ENCODE peak calls at places on chromosomes 7 and 10, in seven cellular contexts. One of them, this sample, is unnamed.

GRCh38 chr7:131194070-131194865 is 133.4 kb upstream of the MKLN1 start:
- DNase-seq in AG04450: no peak
- DNase-seq in adrenal gland: no peak
- DNase-seq in prostate gland: no peak
- DNase-seq in esophagus muscularis mucosa: no peak
- DNase-seq in heart left ventricle: no peak
- DNase-seq in CD8-positive, alpha-beta T cell: no peak
- DNase-seq in this sample: no peak

GRCh38 chr7:73624669-73625001 is 313 bp upstream of the MLXIPL start:
- DNase-seq in AG04450: no peak
- DNase-seq in adrenal gland: no peak
- DNase-seq in prostate gland: no peak
- DNase-seq in esophagus muscularis mucosa: no peak
- DNase-seq in heart left ventricle: no peak
- DNase-seq in CD8-positive, alpha-beta T cell: no peak
- DNase-seq in this sample: no peak

GRCh38 chr10:76356557-76356956 is 925.1 kb downstream of the LRMDA start:
- DNase-seq in AG04450: no peak
- DNase-seq in adrenal gland: no peak
- DNase-seq in prostate gland: no peak
- DNase-seq in esophagus muscularis mucosa: no peak
- DNase-seq in heart left ventricle: no peak
- DNase-seq in CD8-positive, alpha-beta T cell: no peak
- DNase-seq in this sample: no peak

GRCh38 chr10:77773631-77774426 is 136.2 kb upstream of the KCNMA1 start:
- DNase-seq in AG04450: no peak
- DNase-seq in adrenal gland: peak; percentile 22
- DNase-seq in prostate gland: no peak
- DNase-seq in esophagus muscularis mucosa: peak; percentile 55
- DNase-seq in heart left ventricle: no peak
- DNase-seq in CD8-positive, alpha-beta T cell: no peak
- DNase-seq in this sample: no peak

GRCh38 chr10:53489783-53490182 is 717.2 kb upstream of the MBL2 start:
- DNase-seq in AG04450: no peak
- DNase-seq in adrenal gland: no peak
- DNase-seq in prostate gland: no peak
- DNase-seq in esophagus muscularis mucosa: no peak
- DNase-seq in heart left ventricle: no peak
- DNase-seq in CD8-positive, alpha-beta T cell: no peak
- DNase-seq in this sample: no peak

GRCh38 chr7:85815511-85815910 is 628.7 kb upstream of the SEMA3D start:
- DNase-seq in AG04450: no peak
- DNase-seq in adrenal gland: no peak
- DNase-seq in prostate gland: no peak
- DNase-seq in esophagus muscularis mucosa: no peak
- DNase-seq in heart left ventricle: no peak
- DNase-seq in CD8-positive, alpha-beta T cell: no peak
- DNase-seq in this sample: no peak

GRCh38 chr7:112266595-112267270 is 60.2 kb downstream of the ZNF277 start:
- DNase-seq in AG04450: no peak
- DNase-seq in adrenal gland: no peak
- DNase-seq in prostate gland: no peak
- DNase-seq in esophagus muscularis mucosa: no peak
- DNase-seq in heart left ventricle: no peak
- DNase-seq in CD8-positive, alpha-beta T cell: no peak
- DNase-seq in this sample: no peak

GRCh38 chr7:88253640-88254039 is 33.8 kb upstream of the SRI start:
- DNase-seq in AG04450: no peak
- DNase-seq in adrenal gland: no peak
- DNase-seq in prostate gland: no peak
- DNase-seq in esophagus muscularis mucosa: no peak
- DNase-seq in heart left ventricle: no peak
- DNase-seq in CD8-positive, alpha-beta T cell: no peak
- DNase-seq in this sample: no peak

GRCh38 chr10:112761256-112761655 is 188.8 kb upstream of the TCF7L2 start:
- DNase-seq in AG04450: no peak
- DNase-seq in adrenal gland: no peak
- DNase-seq in prostate gland: no peak
- DNase-seq in esophagus muscularis mucosa: no peak
- DNase-seq in heart left ventricle: no peak
- DNase-seq in CD8-positive, alpha-beta T cell: no peak
- DNase-seq in this sample: no peak

GRCh38 chr7:155227788-155228458 is 69.8 kb upstream of the INSIG1 start:
- DNase-seq in AG04450: no peak
- DNase-seq in adrenal gland: no peak
- DNase-seq in prostate gland: no peak
- DNase-seq in esophagus muscularis mucosa: no peak
- DNase-seq in heart left ventricle: no peak
- DNase-seq in CD8-positive, alpha-beta T cell: no peak
- DNase-seq in this sample: no peak

GRCh38 chr10:48535416-48536225 is 69.3 kb downstream of the ARHGAP22 start:
- DNase-seq in AG04450: no peak
- DNase-seq in adrenal gland: no peak
- DNase-seq in prostate gland: no peak
- DNase-seq in esophagus muscularis mucosa: no peak
- DNase-seq in heart left ventricle: no peak
- DNase-seq in CD8-positive, alpha-beta T cell: no peak
- DNase-seq in this sample: no peak

GRCh38 chr10:88544140-88544870 is 38.8 kb downstream of the RNLS start:
- DNase-seq in AG04450: no peak
- DNase-seq in adrenal gland: no peak
- DNase-seq in prostate gland: no peak
- DNase-seq in esophagus muscularis mucosa: no peak
- DNase-seq in heart left ventricle: no peak
- DNase-seq in CD8-positive, alpha-beta T cell: no peak
- DNase-seq in this sample: no peak

GRCh38 chr7:84159435-84159834 is 35.2 kb downstream of the SEMA3A start:
- DNase-seq in AG04450: no peak
- DNase-seq in adrenal gland: no peak
- DNase-seq in prostate gland: no peak
- DNase-seq in esophagus muscularis mucosa: no peak
- DNase-seq in heart left ventricle: no peak
- DNase-seq in CD8-positive, alpha-beta T cell: no peak
- DNase-seq in this sample: no peak

GRCh38 chr10:103852856-103853255 is 2.5 kb downstream of the SH3PXD2A start:
- DNase-seq in AG04450: no peak
- DNase-seq in adrenal gland: no peak
- DNase-seq in prostate gland: no peak
- DNase-seq in esophagus muscularis mucosa: no peak
- DNase-seq in heart left ventricle: no peak
- DNase-seq in CD8-positive, alpha-beta T cell: no peak
- DNase-seq in this sample: no peak

GRCh38 chr7:79096361-79096805 is 357.1 kb downstream of the MAGI2 start:
- DNase-seq in AG04450: no peak
- DNase-seq in adrenal gland: no peak
- DNase-seq in prostate gland: no peak
- DNase-seq in esophagus muscularis mucosa: no peak
- DNase-seq in heart left ventricle: no peak
- DNase-seq in CD8-positive, alpha-beta T cell: no peak
- DNase-seq in this sample: no peak

GRCh38 chr10:61357687-61358086 is 95.5 kb downstream of the TMEM26 start:
- DNase-seq in AG04450: no peak
- DNase-seq in adrenal gland: no peak
- DNase-seq in prostate gland: no peak
- DNase-seq in esophagus muscularis mucosa: no peak
- DNase-seq in heart left ventricle: no peak
- DNase-seq in CD8-positive, alpha-beta T cell: no peak
- DNase-seq in this sample: no peak

GRCh38 chr7:148914208-148914777 is 30.2 kb upstream of the EZH2 start:
- DNase-seq in AG04450: peak; percentile 56
- DNase-seq in adrenal gland: no peak
- DNase-seq in prostate gland: no peak
- DNase-seq in esophagus muscularis mucosa: no peak
- DNase-seq in heart left ventricle: no peak
- DNase-seq in CD8-positive, alpha-beta T cell: no peak
- DNase-seq in this sample: no peak

GRCh38 chr10:77334501-77334900 is 303.1 kb downstream of the KCNMA1 start:
- DNase-seq in AG04450: no peak
- DNase-seq in adrenal gland: no peak
- DNase-seq in prostate gland: no peak
- DNase-seq in esophagus muscularis mucosa: no peak
- DNase-seq in heart left ventricle: no peak
- DNase-seq in CD8-positive, alpha-beta T cell: no peak
- DNase-seq in this sample: no peak

GRCh38 chr10:43024942-43025700 is 51.7 kb upstream of the RET start:
- DNase-seq in AG04450: no peak
- DNase-seq in adrenal gland: no peak
- DNase-seq in prostate gland: no peak
- DNase-seq in esophagus muscularis mucosa: peak; percentile 82
- DNase-seq in heart left ventricle: no peak
- DNase-seq in CD8-positive, alpha-beta T cell: no peak
- DNase-seq in this sample: no peak

GRCh38 chr7:90933984-90934383 is 330.2 kb upstream of the FZD1 start:
- DNase-seq in AG04450: no peak
- DNase-seq in adrenal gland: no peak
- DNase-seq in prostate gland: no peak
- DNase-seq in esophagus muscularis mucosa: no peak
- DNase-seq in heart left ventricle: no peak
- DNase-seq in CD8-positive, alpha-beta T cell: no peak
- DNase-seq in this sample: no peak

GRCh38 chr7:112481833-112482669 is 1.3 kb downstream of the LSMEM1 start:
- DNase-seq in AG04450: no peak
- DNase-seq in adrenal gland: peak; percentile 63
- DNase-seq in prostate gland: peak; percentile 19
- DNase-seq in esophagus muscularis mucosa: no peak
- DNase-seq in heart left ventricle: peak; percentile 62
- DNase-seq in CD8-positive, alpha-beta T cell: no peak
- DNase-seq in this sample: no peak

GRCh38 chr10:5589963-5590511 is 65.3 kb downstream of the CALML3 start:
- DNase-seq in AG04450: no peak
- DNase-seq in adrenal gland: no peak
- DNase-seq in prostate gland: no peak
- DNase-seq in esophagus muscularis mucosa: no peak
- DNase-seq in heart left ventricle: no peak
- DNase-seq in CD8-positive, alpha-beta T cell: no peak
- DNase-seq in this sample: peak; percentile 13
- TF ChIP-seq CTCF in AG04450: peak; percentile 43
- TF ChIP-seq CTCF in adrenal gland: no peak
- TF ChIP-seq CTCF in prostate gland: no peak
- TF ChIP-seq CTCF in esophagus muscularis mucosa: no peak
- TF ChIP-seq CTCF in heart left ventricle: no peak
- TF ChIP-seq CTCF in CD8-positive, alpha-beta T cell: no peak
- TF ChIP-seq CTCF in this sample: no peak

DNA sequence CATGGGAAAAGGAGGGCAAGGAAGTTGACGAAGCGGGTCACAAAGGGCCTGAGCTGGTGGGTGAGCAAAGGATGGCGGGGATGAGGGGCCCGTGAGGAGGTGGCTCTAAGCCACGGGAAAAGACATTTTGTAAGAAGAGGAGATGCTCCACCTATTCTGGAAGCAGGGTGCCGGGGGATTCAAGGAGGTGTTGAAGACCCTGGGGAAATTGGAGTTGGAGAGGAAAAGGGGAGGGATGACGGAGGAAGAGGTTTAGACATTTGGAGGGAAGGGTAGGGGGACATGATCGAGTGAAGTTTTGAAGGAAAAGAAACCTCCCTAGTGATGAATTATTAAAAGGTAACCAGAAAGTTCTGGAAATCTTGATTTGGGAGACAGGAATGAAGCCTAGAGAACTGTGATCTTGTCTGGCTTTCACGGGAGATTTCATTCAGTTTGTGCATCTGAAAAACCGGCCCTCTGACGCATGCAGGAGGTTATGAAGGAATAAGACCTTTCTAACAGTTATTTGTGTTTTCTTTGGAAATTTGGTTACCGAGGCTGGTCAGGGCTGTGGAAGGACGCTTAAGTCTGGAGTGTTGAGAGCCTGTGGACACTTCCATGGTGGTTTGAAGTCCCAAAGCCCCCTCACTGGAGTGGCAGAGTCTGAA is 1.4 kb downstream of the SMO start:
- DNase-seq in AG04450: no peak
- DNase-seq in adrenal gland: no peak
- DNase-seq in prostate gland: no peak
- DNase-seq in esophagus muscularis mucosa: no peak
- DNase-seq in heart left ventricle: no peak
- DNase-seq in CD8-positive, alpha-beta T cell: no peak
- DNase-seq in this sample: no peak
- H3K4me3 ChIP-seq in AG04450: peak overlapping the region; percentile 82
- H3K4me3 ChIP-seq in adrenal gland: no peak overlapping the region
- H3K4me3 ChIP-seq in prostate gland: peak overlapping the region; percentile 74
- H3K4me3 ChIP-seq in esophagus muscularis mucosa: peak overlapping the region; percentile 62
- H3K4me3 ChIP-seq in heart left ventricle: peak overlapping the region; percentile 85
- H3K4me3 ChIP-seq in CD8-positive, alpha-beta T cell: peak overlapping the region; percentile 57
- H3K4me3 ChIP-seq in this sample: peak overlapping the region; percentile 68

DNA sequence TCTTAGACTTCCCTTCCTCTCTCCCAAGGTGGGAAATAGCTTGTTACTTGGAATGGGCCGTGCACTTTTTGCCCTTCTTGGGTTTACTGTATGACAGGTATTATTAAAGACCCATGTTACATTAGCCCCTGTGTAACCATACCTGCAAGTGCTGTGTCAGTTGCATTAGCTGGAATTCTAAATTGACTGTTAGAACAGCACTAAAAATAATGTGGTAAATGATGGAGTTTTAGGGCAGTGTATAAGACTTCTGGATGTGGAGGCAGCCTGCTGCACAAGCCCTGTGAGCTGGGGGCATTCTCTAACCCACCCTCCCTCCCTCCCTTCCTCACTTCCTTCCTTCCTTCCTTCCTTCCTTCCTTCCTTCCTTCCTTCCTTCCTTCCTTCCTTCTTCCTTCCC is 52.7 kb downstream of the GALNT17 start:
- DNase-seq in AG04450: no peak
- DNase-seq in adrenal gland: no peak
- DNase-seq in prostate gland: no peak
- DNase-seq in esophagus muscularis mucosa: no peak
- DNase-seq in heart left ventricle: no peak
- DNase-seq in CD8-positive, alpha-beta T cell: no peak
- DNase-seq in this sample: no peak
- H3K9me3 ChIP-seq in AG04450: peaks cover 32% of the 10 kb centered on the region
- H3K9me3 ChIP-seq in adrenal gland: no peaks in the 10 kb centered on the region
- H3K9me3 ChIP-seq in prostate gland: no peaks in the 10 kb centered on the region
- H3K9me3 ChIP-seq in esophagus muscularis mucosa: no peaks in the 10 kb centered on the region
- H3K9me3 ChIP-seq in heart left ventricle: no peaks in the 10 kb centered on the region
- H3K9me3 ChIP-seq in CD8-positive, alpha-beta T cell: no peaks in the 10 kb centered on the region
- H3K9me3 ChIP-seq in this sample: no peaks in the 10 kb centered on the region

GRCh38 chr7:151856516-151856915 is 20.4 kb downstream of the PRKAG2 start:
- DNase-seq in AG04450: no peak
- DNase-seq in adrenal gland: no peak
- DNase-seq in prostate gland: no peak
- DNase-seq in esophagus muscularis mucosa: no peak
- DNase-seq in heart left ventricle: no peak
- DNase-seq in CD8-positive, alpha-beta T cell: no peak
- DNase-seq in this sample: peak; percentile 7

GRCh38 chr7:151853896-151854807 is 22.8 kb downstream of the PRKAG2 start:
- DNase-seq in AG04450: no peak
- DNase-seq in adrenal gland: no peak
- DNase-seq in prostate gland: no peak
- DNase-seq in esophagus muscularis mucosa: no peak
- DNase-seq in heart left ventricle: no peak
- DNase-seq in CD8-positive, alpha-beta T cell: no peak
- DNase-seq in this sample: peak; percentile 62

GRCh38 chr7:151857412-151857811 is 19.5 kb downstream of the PRKAG2 start:
- DNase-seq in AG04450: no peak
- DNase-seq in adrenal gland: no peak
- DNase-seq in prostate gland: no peak
- DNase-seq in esophagus muscularis mucosa: no peak
- DNase-seq in heart left ventricle: no peak
- DNase-seq in CD8-positive, alpha-beta T cell: no peak
- DNase-seq in this sample: peak; percentile 17

GRCh38 chr7:151857866-151858440 is 19.0 kb downstream of the PRKAG2 start:
- DNase-seq in AG04450: no peak
- DNase-seq in adrenal gland: no peak
- DNase-seq in prostate gland: no peak
- DNase-seq in esophagus muscularis mucosa: no peak
- DNase-seq in heart left ventricle: no peak
- DNase-seq in CD8-positive, alpha-beta T cell: no peak
- DNase-seq in this sample: peak; percentile 8

GRCh38 chr7:151856098-151856497 is 20.8 kb downstream of the PRKAG2 start:
- DNase-seq in AG04450: no peak
- DNase-seq in adrenal gland: no peak
- DNase-seq in prostate gland: no peak
- DNase-seq in esophagus muscularis mucosa: no peak
- DNase-seq in heart left ventricle: no peak
- DNase-seq in CD8-positive, alpha-beta T cell: no peak
- DNase-seq in this sample: peak; percentile 28
- TF ChIP-seq CTCF in AG04450: no peak
- TF ChIP-seq CTCF in adrenal gland: no peak
- TF ChIP-seq CTCF in prostate gland: no peak
- TF ChIP-seq CTCF in esophagus muscularis mucosa: no peak
- TF ChIP-seq CTCF in heart left ventricle: no peak
- TF ChIP-seq CTCF in CD8-positive, alpha-beta T cell: no peak
- TF ChIP-seq CTCF in this sample: no peak

This sample was measured in lower lobe of right lung.